ENCODE peak calls at places on chromosomes 16 and 17, in seven cellular contexts. N, Q, M, H, I, D and G are unnamed samples.

GRCh38 chr17:81148986-81149533 is 16.2 kb upstream of the PVALEF start:
- DNase-seq in N (no peak), Q (no peak), M (no peak), H (no peak), I (no peak), D (no peak), G (no peak)

GRCh38 chr17:60630352-60630751 is 30.4 kb downstream of the PPM1D start:
- DNase-seq in N (no peak), Q (no peak), M (no peak), H (no peak), I (no peak), D (no peak), G (no peak)

GRCh38 chr17:46733837-46734516 is 84.5 kb downstream of the WNT3 start:
- DNase-seq in N (no peak), Q (peak; percentile 75), M (peak; percentile 36), H (no peak), I (no peak), D (peak; percentile 26), G (no peak)

GRCh38 chr16:2244301-2244700 is 7.1 kb downstream of the ECI1 start:
- DNase-seq in N (peak; percentile 22), Q (no peak), M (no peak), H (peak; percentile 64), I (no peak), D (no peak), G (no peak)

GRCh38 chr17:42424991-42425610 is 2.0 kb upstream of the CAVIN1 start:
- DNase-seq in N (no peak), Q (peak; percentile 64), M (no peak), H (no peak), I (no peak), D (no peak), G (no peak)

GRCh38 chr16:50624449-50624782 is 56.7 kb downstream of the SNX20 start:
- DNase-seq in N (no peak), Q (no peak), M (no peak), H (no peak), I (no peak), D (no peak), G (no peak)

GRCh38 chr17:8126306-8127066 is 2.6 kb upstream of the HES7 start:
- DNase-seq in N (peak; percentile 81), Q (peak; percentile 67), M (no peak), H (peak; percentile 69), I (no peak), D (peak; percentile 61), G (peak; percentile 79)

GRCh38 chr16:22291860-22292692 is 5.1 kb upstream of the POLR3E start:
- DNase-seq in N (no peak), Q (peak; percentile 32), M (no peak), H (no peak), I (no peak), D (peak; percentile 75), G (no peak)

GRCh38 chr17:64765191-64765889 is 103.2 kb upstream of the SMURF2 start:
- DNase-seq in N (no peak), Q (no peak), M (peak; percentile 71), H (no peak), I (no peak), D (no peak), G (no peak)

GRCh38 chr17:56715613-56716357 is 117.9 kb downstream of the C17orf67 start:
- DNase-seq in N (peak; percentile 92), Q (peak; percentile 92), M (peak; percentile 75), H (peak; percentile 94), I (peak; percentile 83), D (peak; percentile 85), G (peak; percentile 92)

GRCh38 chr16:70158261-70158939 is 15.2 kb upstream of the CLEC18C start:
- DNase-seq in N (no peak), Q (no peak), M (peak; percentile 31), H (peak; percentile 37), I (no peak), D (no peak), G (peak; percentile 10)

GRCh38 chr17:5832886-5833285 is 237.3 kb upstream of the WSCD1 start:
- DNase-seq in N (peak; percentile 16), Q (peak; percentile 25), M (peak; percentile 47), H (peak; percentile 84), I (peak; percentile 58), D (peak; percentile 14), G (no peak)

GRCh38 chr16:80344570-80344969 is 196.2 kb upstream of the DYNLRB2 start:
- DNase-seq in N (no peak), Q (no peak), M (no peak), H (no peak), I (no peak), D (no peak), G (no peak)

GRCh38 chr16:17369441-17369951 is 101.3 kb downstream of the XYLT1 start:
- DNase-seq in N (no peak), Q (no peak), M (no peak), H (no peak), I (no peak), D (no peak), G (no peak)

GRCh38 chr17:80177986-80178590 is 8.3 kb downstream of the CARD14 start:
- DNase-seq in N (no peak), Q (no peak), M (no peak), H (no peak), I (no peak), D (no peak), G (no peak)

GRCh38 chr17:33125552-33125950 is 133.9 kb downstream of the SPACA3 start:
- DNase-seq in N (no peak), Q (no peak), M (no peak), H (no peak), I (no peak), D (no peak), G (no peak)

GRCh38 chr17:45006927-45007461 is 38.9 kb upstream of the C1QL1 start:
- DNase-seq in N (peak; percentile 50), Q (no peak), M (no peak), H (peak; percentile 71), I (no peak), D (peak; percentile 25), G (no peak)

GRCh38 chr17:7293821-7294613 is 422 bp downstream of the YBX2 start:
- DNase-seq in N (peak; percentile 77), Q (no peak), M (no peak), H (peak; percentile 91), I (no peak), D (no peak), G (peak; percentile 54)

GRCh38 chr17:50347087-50347893 is 1.4 kb downstream of the XYLT2 start:
- DNase-seq in N (peak; percentile 46), Q (peak; percentile 25), M (no peak), H (peak; percentile 75), I (no peak), D (no peak), G (peak; percentile 7)

GRCh38 chr17:8137645-8138342 is 13.9 kb upstream of the HES7 start:
- DNase-seq in N (no peak), Q (no peak), M (no peak), H (no peak), I (no peak), D (no peak), G (peak; percentile 16)

DNA sequence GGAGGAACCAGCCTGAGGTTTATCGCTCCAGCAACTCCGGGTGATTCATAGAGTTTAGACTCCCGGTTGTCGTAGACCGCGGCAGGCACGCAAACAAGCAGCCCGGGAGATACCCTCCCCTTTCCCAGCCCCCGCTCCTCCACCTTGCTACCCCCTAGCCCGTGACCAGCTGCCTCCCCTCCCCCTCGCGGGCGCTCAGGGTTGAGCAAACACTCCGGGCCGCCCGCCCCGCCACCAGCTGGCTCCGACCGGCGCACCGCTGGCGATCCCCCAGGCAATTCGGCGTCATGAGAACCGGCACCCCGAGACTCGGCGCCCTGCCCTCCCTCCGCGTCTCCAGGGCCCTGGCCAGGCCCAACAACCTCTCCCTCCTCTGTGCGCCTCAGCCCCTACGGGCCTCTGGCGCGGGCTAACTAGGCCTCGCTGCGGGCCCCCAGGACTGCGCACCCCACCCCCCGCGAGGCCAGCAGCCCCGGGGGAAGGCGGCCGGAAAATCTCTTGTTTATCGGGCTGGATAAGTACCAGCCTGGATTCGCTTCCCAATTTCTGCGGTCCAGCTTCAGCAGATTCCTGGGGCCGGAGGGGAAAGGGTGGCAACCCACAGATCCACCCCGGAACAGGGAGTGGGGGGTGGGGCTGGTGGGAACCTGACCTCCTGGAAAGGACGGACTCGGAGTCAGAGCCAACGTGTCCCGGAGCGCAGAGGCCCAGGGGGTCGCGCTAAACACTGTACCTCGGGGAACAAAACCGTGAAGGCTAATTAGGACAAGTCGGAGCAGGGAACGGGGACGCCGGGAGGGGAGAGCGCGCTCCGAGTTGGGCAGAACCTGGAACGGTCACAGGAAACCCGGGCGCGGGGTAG is 951 bp upstream of the GPRC5C start:
- DNase-seq in N (peak; percentile 75), Q (peak; percentile 85), M (peak; percentile 83), H (peak; percentile 80), I (peak; percentile 40), D (peak; percentile 27), G (peak; percentile 97)
- TF ChIP-seq EZH2 in N (peak; percentile 67), Q (no peak), M (no peak), H (peak; percentile 48), I (no peak), D (no peak), G (no peak)

GRCh38 chr17:74916851-74917199 is 6.2 kb downstream of the USH1G start:
- DNase-seq in N (no peak), Q (no peak), M (no peak), H (no peak), I (no peak), D (no peak), G (no peak)
- H4K20me1 ChIP-seq in N (no peaks in the 10 kb centered on the region), Q (no peaks in the 10 kb centered on the region), M (no peaks in the 10 kb centered on the region), H (no peaks in the 10 kb centered on the region), I (no peaks in the 10 kb centered on the region), D (no peaks in the 10 kb centered on the region), G (no peaks in the 10 kb centered on the region)

DNA sequence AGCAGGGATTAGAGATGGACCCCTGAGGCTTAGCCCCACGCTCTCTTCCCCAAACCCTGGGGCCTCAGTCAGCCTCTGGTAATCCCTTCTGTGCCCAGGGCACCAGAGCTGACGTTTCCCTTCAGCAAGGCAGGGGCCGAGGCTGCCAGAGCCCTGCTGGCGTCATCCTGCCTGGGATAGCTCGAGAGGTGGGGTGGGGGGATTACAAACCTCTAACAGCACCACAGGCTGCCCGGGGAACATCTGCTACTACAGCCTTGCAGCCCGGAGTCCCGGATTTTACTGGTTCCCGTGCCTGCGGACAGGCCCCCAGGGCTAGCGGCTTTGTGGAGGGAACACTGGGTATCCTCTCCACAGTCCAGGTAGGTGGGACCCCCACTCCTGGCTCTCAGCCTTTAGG is at the start of gene AANAT:
- DNase-seq in N (peak; percentile 81), Q (no peak), M (no peak), H (no peak), I (no peak), D (no peak), G (no peak)
- H2AFZ ChIP-seq in N (peak within 1 kb of the TSS; percentile 61), Q (no peak within 1 kb of the TSS), M (no peak within 1 kb of the TSS), H (no peak within 1 kb of the TSS), I (no peak within 1 kb of the TSS), D (no peak within 1 kb of the TSS), G (no peak within 1 kb of the TSS)

GRCh38 chr17:47851764-47852112 is 775 bp upstream of the SP6 start:
- DNase-seq in N (peak; percentile 54), Q (no peak), M (no peak), H (peak; percentile 74), I (no peak), D (no peak), G (no peak)

GRCh38 chr17:47853616-47854015 is 2.7 kb upstream of the SP6 start:
- DNase-seq in N (no peak), Q (no peak), M (no peak), H (peak; percentile 16), I (no peak), D (no peak), G (no peak)

GRCh38 chr17:47850373-47850691 is 631 bp downstream of the SP6 start:
- DNase-seq in N (no peak), Q (no peak), M (no peak), H (no peak), I (no peak), D (no peak), G (no peak)

GRCh38 chr17:47850692-47851573 is at the start of gene SP6:
- DNase-seq in N (peak; percentile 91), Q (peak; percentile 89), M (peak; percentile 86), H (peak; percentile 93), I (peak; percentile 80), D (peak; percentile 14), G (peak; percentile 94)

GRCh38 chr17:47852113-47852949 is 1.4 kb upstream of the SP6 start:
- DNase-seq in N (no peak), Q (peak; percentile 37), M (no peak), H (peak; percentile 10), I (no peak), D (no peak), G (no peak)
- TF ChIP-seq EZH2 in N (peak; percentile 91), Q (peak; percentile 66), M (no peak), H (peak; percentile 84), I (no peak), D (peak; percentile 60), G (peak; percentile 51)